ENCODE peak calls at places on chromosomes 11 and 22, in four cellular contexts. One of them, this sample, is unnamed.
A peak's percentile ranks its signal among the peaks of the same experiment; 100 is the strongest.

GRCh38 chr22:20446383-20446970 is 8.9 kb upstream of the SCARF2 start:
- DNase-seq in transverse colon: no peak
- DNase-seq in uterus: no peak
- DNase-seq in testis: no peak
- DNase-seq in this sample: no peak

GRCh38 chr11:35261197-35261596 is 122.2 kb downstream of the CD44 start:
- DNase-seq in transverse colon: no peak
- DNase-seq in uterus: no peak
- DNase-seq in testis: no peak
- DNase-seq in this sample: no peak

GRCh38 chr11:72829178-72829577 is 15.0 kb downstream of the ATG16L2 start:
- DNase-seq in transverse colon: no peak
- DNase-seq in uterus: no peak
- DNase-seq in testis: no peak
- DNase-seq in this sample: no peak

GRCh38 chr11:64879226-64879900 is 942 bp upstream of the EHD1 start:
- DNase-seq in transverse colon: peak; percentile 33
- DNase-seq in uterus: no peak
- DNase-seq in testis: peak; percentile 44
- DNase-seq in this sample: no peak

GRCh38 chr11:1129143-1129665 is 28.5 kb upstream of the MUC5AC start:
- DNase-seq in transverse colon: no peak
- DNase-seq in uterus: no peak
- DNase-seq in testis: no peak
- DNase-seq in this sample: peak; percentile 27

GRCh38 chr22:39278040-39278439 is 33.3 kb upstream of the PDGFB start:
- DNase-seq in transverse colon: no peak
- DNase-seq in uterus: no peak
- DNase-seq in testis: no peak
- DNase-seq in this sample: no peak

GRCh38 chr11:10762185-10762584 is 11.1 kb downstream of the CTR9 start:
- DNase-seq in transverse colon: no peak
- DNase-seq in uterus: no peak
- DNase-seq in testis: no peak
- DNase-seq in this sample: no peak

GRCh38 chr11:79501688-79502087 is 60.9 kb upstream of the TENM4 start:
- DNase-seq in transverse colon: no peak
- DNase-seq in uterus: no peak
- DNase-seq in testis: no peak
- DNase-seq in this sample: no peak

GRCh38 chr11:106998126-106998525 is 20.1 kb downstream of the GUCY1A2 start:
- DNase-seq in transverse colon: no peak
- DNase-seq in uterus: no peak
- DNase-seq in testis: no peak
- DNase-seq in this sample: no peak

GRCh38 chr11:8301622-8302021 is 37.9 kb upstream of the LMO1 start:
- DNase-seq in transverse colon: no peak
- DNase-seq in uterus: no peak
- DNase-seq in testis: no peak
- DNase-seq in this sample: no peak

GRCh38 chr11:10606536-10607208 is 38.2 kb upstream of the LYVE1 start:
- DNase-seq in transverse colon: no peak
- DNase-seq in uterus: no peak
- DNase-seq in testis: no peak
- DNase-seq in this sample: no peak

GRCh38 chr11:103676413-103676812 is 360.0 kb upstream of the DDI1 start:
- DNase-seq in transverse colon: no peak
- DNase-seq in uterus: no peak
- DNase-seq in testis: no peak
- DNase-seq in this sample: no peak

GRCh38 chr22:30982501-30982900 is 13.4 kb downstream of the TUG1 start:
- DNase-seq in transverse colon: no peak
- DNase-seq in uterus: no peak
- DNase-seq in testis: no peak
- DNase-seq in this sample: no peak

GRCh38 chr22:30984317-30984716 is 15.3 kb downstream of the TUG1 start:
- DNase-seq in transverse colon: no peak
- DNase-seq in uterus: no peak
- DNase-seq in testis: no peak
- DNase-seq in this sample: no peak

GRCh38 chr22:30978304-30978962 is 9.4 kb downstream of the TUG1 start:
- DNase-seq in transverse colon: no peak
- DNase-seq in uterus: no peak
- DNase-seq in testis: no peak
- DNase-seq in this sample: no peak

GRCh38 chr22:30985561-30986208 is 16.6 kb downstream of the TUG1 start:
- DNase-seq in transverse colon: no peak
- DNase-seq in uterus: no peak
- DNase-seq in testis: no peak
- DNase-seq in this sample: no peak

DNA sequence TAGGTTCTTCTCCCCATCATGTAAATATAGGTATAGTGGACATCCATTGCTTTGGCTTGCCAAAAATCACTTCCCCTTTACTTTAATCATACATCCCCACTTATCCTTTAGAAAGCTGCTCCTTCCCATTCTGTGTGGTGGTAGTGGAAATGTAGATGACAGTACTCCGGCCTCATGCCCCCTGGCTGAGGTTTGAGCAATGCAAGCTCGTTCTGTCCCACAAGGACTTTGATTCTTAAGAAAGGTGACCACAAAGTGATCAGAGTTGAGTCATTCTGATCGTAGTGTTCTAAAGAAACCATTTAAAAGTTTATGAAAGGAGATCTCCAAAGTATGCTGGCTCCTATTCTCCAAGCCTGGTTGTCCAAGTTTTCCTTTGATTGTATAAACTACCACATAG is 10.9 kb downstream of the TUG1 start:
- DNase-seq in transverse colon: no peak
- DNase-seq in uterus: no peak
- DNase-seq in testis: no peak
- DNase-seq in this sample: no peak
- H3K9me3 ChIP-seq in transverse colon: peaks cover 22% of the 10 kb centered on the region
- H3K9me3 ChIP-seq in uterus: peaks cover 60% of the 10 kb centered on the region
- H3K9me3 ChIP-seq in testis: no peaks in the 10 kb centered on the region
- H3K9me3 ChIP-seq in this sample: no peaks in the 10 kb centered on the region

DNA sequence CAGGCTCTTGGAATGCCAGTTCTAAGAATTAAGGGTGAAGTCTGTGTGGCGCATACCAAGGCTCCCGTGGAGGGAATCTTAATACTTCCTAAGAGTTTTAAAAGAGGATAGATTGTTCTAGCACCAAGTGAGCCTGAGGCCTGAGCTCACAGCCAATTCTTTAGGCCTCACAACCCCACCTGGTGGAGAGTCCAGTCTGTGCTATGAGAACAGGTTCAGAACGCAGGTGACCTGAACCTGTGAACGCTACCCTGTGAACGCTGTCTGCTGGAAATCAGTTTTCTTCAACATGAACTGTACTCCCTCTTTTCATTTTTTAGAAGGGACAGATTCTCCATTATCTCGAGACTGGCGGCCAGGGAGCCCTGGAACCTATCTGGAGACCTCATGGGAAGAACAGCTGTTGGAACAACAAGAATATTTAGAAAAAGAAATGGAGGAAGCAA is 43.2 kb upstream of the DLAT start:
- DNase-seq in transverse colon: peak; percentile 87
- DNase-seq in uterus: peak; percentile 57
- DNase-seq in testis: peak; percentile 79
- DNase-seq in this sample: peak; percentile 65
- TF ChIP-seq CTCF in transverse colon: peak; percentile 68
- TF ChIP-seq CTCF in uterus: peak; percentile 46
- TF ChIP-seq CTCF in testis: peak; percentile 53
- TF ChIP-seq CTCF in this sample: peak; percentile 85

GRCh38 chr22:48531108-48531507 is 1296.6 kb downstream of the BRD1 start:
- DNase-seq in transverse colon: no peak
- DNase-seq in uterus: no peak
- DNase-seq in testis: no peak
- DNase-seq in this sample: no peak
- H3K9me3 ChIP-seq in transverse colon: no peaks in the 10 kb centered on the region
- H3K9me3 ChIP-seq in uterus: no peaks in the 10 kb centered on the region
- H3K9me3 ChIP-seq in testis: no peaks in the 10 kb centered on the region
- H3K9me3 ChIP-seq in this sample: no peaks in the 10 kb centered on the region

GRCh38 chr11:28757725-28758515 is 649.7 kb downstream of the METTL15 start:
- DNase-seq in transverse colon: no peak
- DNase-seq in uterus: no peak
- DNase-seq in testis: no peak
- DNase-seq in this sample: no peak
- TF ChIP-seq CTCF in transverse colon: no peak
- TF ChIP-seq CTCF in uterus: no peak
- TF ChIP-seq CTCF in testis: no peak
- TF ChIP-seq CTCF in this sample: no peak

GRCh38 chr11:126733685-126734084 is 266.9 kb downstream of the KIRREL3 start:
- DNase-seq in transverse colon: no peak
- DNase-seq in uterus: no peak
- DNase-seq in testis: no peak
- DNase-seq in this sample: no peak

GRCh38 chr11:126734752-126735151 is 265.8 kb downstream of the KIRREL3 start:
- DNase-seq in transverse colon: no peak
- DNase-seq in uterus: no peak
- DNase-seq in testis: no peak
- DNase-seq in this sample: no peak

GRCh38 chr11:126736682-126737404 is 263.7 kb downstream of the KIRREL3 start:
- DNase-seq in transverse colon: no peak
- DNase-seq in uterus: no peak
- DNase-seq in testis: no peak
- DNase-seq in this sample: no peak

GRCh38 chr11:126731526-126731925 is 269.0 kb downstream of the KIRREL3 start:
- DNase-seq in transverse colon: no peak
- DNase-seq in uterus: no peak
- DNase-seq in testis: no peak
- DNase-seq in this sample: no peak

DNA sequence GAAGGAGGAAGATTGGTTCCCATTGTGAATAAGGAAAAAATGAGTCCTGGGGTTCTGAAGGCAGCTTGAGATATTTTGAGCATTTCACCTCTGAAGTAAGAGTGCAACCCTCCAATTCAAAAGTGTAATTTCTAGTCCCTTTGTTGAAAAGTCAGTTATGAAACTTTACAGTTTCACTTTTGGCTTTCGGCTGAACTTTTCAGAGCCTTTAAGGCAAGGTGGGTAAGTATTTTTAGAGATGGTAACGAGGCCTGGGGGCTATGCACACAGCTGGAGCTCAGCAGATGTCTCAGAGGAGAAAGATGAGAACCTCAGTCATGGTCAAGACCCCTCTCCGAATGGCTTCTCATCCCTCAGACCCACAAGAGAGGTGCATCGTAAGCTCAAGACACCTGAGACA is 267.6 kb downstream of the KIRREL3 start:
- DNase-seq in transverse colon: no peak
- DNase-seq in uterus: no peak
- DNase-seq in testis: no peak
- DNase-seq in this sample: no peak
- H3K9me3 ChIP-seq in transverse colon: no peaks in the 10 kb centered on the region
- H3K9me3 ChIP-seq in uterus: no peaks in the 10 kb centered on the region
- H3K9me3 ChIP-seq in testis: no peaks in the 10 kb centered on the region
- H3K9me3 ChIP-seq in this sample: no peaks in the 10 kb centered on the region

GRCh38 chr11:83061883-83062282 is 9.8 kb downstream of the RAB30 start:
- DNase-seq in transverse colon: no peak
- DNase-seq in uterus: no peak
- DNase-seq in testis: no peak
- DNase-seq in this sample: no peak
- TF ChIP-seq CTCF in transverse colon: no peak
- TF ChIP-seq CTCF in uterus: no peak
- TF ChIP-seq CTCF in testis: no peak
- TF ChIP-seq CTCF in this sample: no peak

GRCh38 chr11:2653930-2654739 is 45.7 kb downstream of the KCNQ1OT1 start:
- DNase-seq in transverse colon: no peak
- DNase-seq in uterus: no peak
- DNase-seq in testis: no peak
- DNase-seq in this sample: no peak
- H3K9me3 ChIP-seq in transverse colon: peaks cover 18% of the 10 kb centered on the region
- H3K9me3 ChIP-seq in uterus: peaks cover 21% of the 10 kb centered on the region
- H3K9me3 ChIP-seq in testis: no peaks in the 10 kb centered on the region
- H3K9me3 ChIP-seq in this sample: no peaks in the 10 kb centered on the region

This sample was measured in Peyer's patch.